ENCODE peak calls at places on chromosomes 3 and 15, in seven cellular contexts. One of them, this sample, is unnamed.

GRCh38 chr15:90914240-90915080 is 11.4 kb downstream of the MAN2A2 start:
- DNase-seq in left ventricle myocardium inferior: no peak
- DNase-seq in omental fat pad: no peak
- DNase-seq in tibial artery: no peak
- DNase-seq in cardiac muscle cell: no peak
- DNase-seq in HCT116: no peak
- DNase-seq in brain microvascular endothelial cell: no peak
- DNase-seq in this sample: no peak

GRCh38 chr15:31270767-31271166 is 55.9 kb upstream of the KLF13 start:
- DNase-seq in omental fat pad: peak
- DNase-seq in left ventricle myocardium inferior: no peak
- DNase-seq in HCT116: no peak
- DNase-seq in cardiac muscle cell: peak
- DNase-seq in brain microvascular endothelial cell: no peak
- DNase-seq in tibial artery: no peak
- DNase-seq in this sample: no peak

GRCh38 chr3:124928333-124929202 is 6.0 kb downstream of the MUC13 start:
- DNase-seq in omental fat pad: peak
- DNase-seq in HCT116: peak
- DNase-seq in left ventricle myocardium inferior: peak
- DNase-seq in tibial artery: peak
- DNase-seq in brain microvascular endothelial cell: peak
- DNase-seq in cardiac muscle cell: peak
- DNase-seq in this sample: peak

GRCh38 chr3:26931891-26932290 is 309.3 kb downstream of the LRRC3B start:
- DNase-seq in left ventricle myocardium inferior: no peak
- DNase-seq in tibial artery: no peak
- DNase-seq in omental fat pad: no peak
- DNase-seq in HCT116: no peak
- DNase-seq in cardiac muscle cell: no peak
- DNase-seq in brain microvascular endothelial cell: no peak
- DNase-seq in this sample: peak

GRCh38 chr3:105334138-105334882 is 32.4 kb upstream of the ALCAM start:
- DNase-seq in cardiac muscle cell: no peak
- DNase-seq in HCT116: no peak
- DNase-seq in left ventricle myocardium inferior: no peak
- DNase-seq in brain microvascular endothelial cell: no peak
- DNase-seq in omental fat pad: no peak
- DNase-seq in tibial artery: no peak
- DNase-seq in this sample: peak

GRCh38 chr15:70535071-70535954 is 228.0 kb downstream of the UACA start:
- DNase-seq in cardiac muscle cell: no peak
- DNase-seq in HCT116: no peak
- DNase-seq in tibial artery: no peak
- DNase-seq in omental fat pad: no peak
- DNase-seq in brain microvascular endothelial cell: no peak
- DNase-seq in left ventricle myocardium inferior: no peak
- DNase-seq in this sample: no peak

GRCh38 chr3:168820748-168821445 is 725.2 kb upstream of the GOLIM4 start:
- DNase-seq in left ventricle myocardium inferior: no peak
- DNase-seq in cardiac muscle cell: no peak
- DNase-seq in HCT116: no peak
- DNase-seq in tibial artery: no peak
- DNase-seq in brain microvascular endothelial cell: no peak
- DNase-seq in omental fat pad: no peak
- DNase-seq in this sample: no peak

GRCh38 chr3:78427303-78427702 is 1340.5 kb downstream of the ROBO1 start:
- DNase-seq in tibial artery: no peak
- DNase-seq in HCT116: no peak
- DNase-seq in cardiac muscle cell: no peak
- DNase-seq in left ventricle myocardium inferior: no peak
- DNase-seq in brain microvascular endothelial cell: no peak
- DNase-seq in omental fat pad: no peak
- DNase-seq in this sample: no peak

GRCh38 chr3:16455001-16455400 is 58.5 kb downstream of the RFTN1 start:
- DNase-seq in HCT116: no peak
- DNase-seq in omental fat pad: no peak
- DNase-seq in brain microvascular endothelial cell: peak
- DNase-seq in cardiac muscle cell: no peak
- DNase-seq in tibial artery: no peak
- DNase-seq in left ventricle myocardium inferior: peak
- DNase-seq in this sample: no peak

GRCh38 chr3:24060055-24060454 is 115.0 kb downstream of the NR1D2 start:
- DNase-seq in HCT116: no peak
- DNase-seq in left ventricle myocardium inferior: no peak
- DNase-seq in omental fat pad: no peak
- DNase-seq in cardiac muscle cell: peak
- DNase-seq in brain microvascular endothelial cell: peak
- DNase-seq in tibial artery: peak
- DNase-seq in this sample: peak

GRCh38 chr3:138081371-138082084 is 33.9 kb downstream of the DZIP1L start:
- DNase-seq in tibial artery: no peak
- DNase-seq in brain microvascular endothelial cell: peak
- DNase-seq in HCT116: no peak
- DNase-seq in cardiac muscle cell: no peak
- DNase-seq in left ventricle myocardium inferior: no peak
- DNase-seq in omental fat pad: no peak
- DNase-seq in this sample: peak

GRCh38 chr15:64566629-64567427 is 106.5 kb downstream of the ZNF609 start:
- DNase-seq in omental fat pad: no peak
- DNase-seq in tibial artery: no peak
- DNase-seq in left ventricle myocardium inferior: no peak
- DNase-seq in HCT116: no peak
- DNase-seq in cardiac muscle cell: peak
- DNase-seq in brain microvascular endothelial cell: no peak
- DNase-seq in this sample: no peak

GRCh38 chr15:29124581-29125381 is 144.8 kb downstream of the NSMCE3 start:
- DNase-seq in brain microvascular endothelial cell: peak
- DNase-seq in omental fat pad: no peak
- DNase-seq in tibial artery: no peak
- DNase-seq in HCT116: peak
- DNase-seq in cardiac muscle cell: no peak
- DNase-seq in left ventricle myocardium inferior: peak
- DNase-seq in this sample: no peak

GRCh38 chr3:141326626-141327025 is 41.7 kb upstream of the ZBTB38 start:
- DNase-seq in HCT116: no peak
- DNase-seq in left ventricle myocardium inferior: no peak
- DNase-seq in omental fat pad: no peak
- DNase-seq in tibial artery: no peak
- DNase-seq in cardiac muscle cell: no peak
- DNase-seq in brain microvascular endothelial cell: no peak
- DNase-seq in this sample: no peak

GRCh38 chr15:80694624-80695098 is 449 bp upstream of the ABHD17C start:
- DNase-seq in HCT116: no peak
- DNase-seq in left ventricle myocardium inferior: peak
- DNase-seq in cardiac muscle cell: peak
- DNase-seq in brain microvascular endothelial cell: peak
- DNase-seq in omental fat pad: no peak
- DNase-seq in tibial artery: no peak
- DNase-seq in this sample: no peak

GRCh38 chr3:33067484-33067883 is 29.5 kb downstream of the GLB1 start:
- DNase-seq in brain microvascular endothelial cell: peak
- DNase-seq in tibial artery: no peak
- DNase-seq in left ventricle myocardium inferior: no peak
- DNase-seq in omental fat pad: no peak
- DNase-seq in cardiac muscle cell: no peak
- DNase-seq in HCT116: peak
- DNase-seq in this sample: no peak

GRCh38 chr3:105614288-105615030 is 247.8 kb downstream of the ALCAM start:
- DNase-seq in tibial artery: no peak
- DNase-seq in brain microvascular endothelial cell: peak
- DNase-seq in left ventricle myocardium inferior: no peak
- DNase-seq in cardiac muscle cell: peak
- DNase-seq in omental fat pad: no peak
- DNase-seq in HCT116: no peak
- DNase-seq in this sample: no peak

GRCh38 chr3:113773381-113773780 is 26.5 kb downstream of the ATP6V1A start:
- DNase-seq in omental fat pad: no peak
- DNase-seq in cardiac muscle cell: no peak
- DNase-seq in brain microvascular endothelial cell: no peak
- DNase-seq in HCT116: no peak
- DNase-seq in left ventricle myocardium inferior: no peak
- DNase-seq in tibial artery: no peak
- DNase-seq in this sample: peak

GRCh38 chr3:48268936-48269551 is 28.1 kb downstream of the ZNF589 start:
- DNase-seq in cardiac muscle cell: no peak
- DNase-seq in brain microvascular endothelial cell: no peak
- DNase-seq in HCT116: no peak
- DNase-seq in tibial artery: no peak
- DNase-seq in left ventricle myocardium inferior: no peak
- DNase-seq in omental fat pad: peak
- DNase-seq in this sample: peak

DNA sequence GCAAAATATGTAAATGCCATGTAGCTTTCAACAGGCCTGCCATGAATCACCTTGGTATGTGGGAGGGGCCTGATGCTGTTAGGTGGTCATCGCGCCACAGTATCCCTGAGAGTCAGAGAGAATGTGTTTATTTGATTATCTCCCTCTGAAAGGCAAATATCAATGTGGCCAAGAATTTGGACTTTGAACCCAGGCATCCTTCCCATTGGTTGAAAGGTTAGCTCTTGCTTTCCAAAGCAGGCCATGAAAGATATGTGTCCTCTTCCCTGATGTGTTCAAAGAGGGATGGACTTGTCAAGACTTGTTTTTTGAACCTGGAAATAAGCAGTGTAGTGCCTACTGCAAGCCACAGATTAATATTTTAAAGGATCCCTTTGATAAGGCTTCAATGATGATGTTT is 36.7 kb downstream of the SRP14 start:
- DNase-seq in HCT116: no peak
- DNase-seq in tibial artery: no peak
- DNase-seq in brain microvascular endothelial cell: peak
- DNase-seq in omental fat pad: no peak
- DNase-seq in left ventricle myocardium inferior: no peak
- DNase-seq in cardiac muscle cell: no peak
- DNase-seq in this sample: peak
- TF ChIP-seq CTCF in HCT116: no peak
- TF ChIP-seq CTCF in tibial artery: no peak
- TF ChIP-seq CTCF in brain microvascular endothelial cell: no peak
- TF ChIP-seq CTCF in omental fat pad: no peak
- TF ChIP-seq CTCF in left ventricle myocardium inferior: no peak
- TF ChIP-seq CTCF in cardiac muscle cell: no peak
- TF ChIP-seq CTCF in this sample: no peak

GRCh38 chr15:53354905-53355304 is 404.6 kb downstream of the WDR72 start:
- DNase-seq in cardiac muscle cell: no peak
- DNase-seq in left ventricle myocardium inferior: no peak
- DNase-seq in omental fat pad: no peak
- DNase-seq in tibial artery: no peak
- DNase-seq in HCT116: no peak
- DNase-seq in brain microvascular endothelial cell: no peak
- DNase-seq in this sample: no peak

GRCh38 chr15:53346583-53346982 is 412.9 kb downstream of the WDR72 start:
- DNase-seq in cardiac muscle cell: no peak
- DNase-seq in omental fat pad: no peak
- DNase-seq in left ventricle myocardium inferior: no peak
- DNase-seq in brain microvascular endothelial cell: no peak
- DNase-seq in tibial artery: no peak
- DNase-seq in HCT116: no peak
- DNase-seq in this sample: no peak

DNA sequence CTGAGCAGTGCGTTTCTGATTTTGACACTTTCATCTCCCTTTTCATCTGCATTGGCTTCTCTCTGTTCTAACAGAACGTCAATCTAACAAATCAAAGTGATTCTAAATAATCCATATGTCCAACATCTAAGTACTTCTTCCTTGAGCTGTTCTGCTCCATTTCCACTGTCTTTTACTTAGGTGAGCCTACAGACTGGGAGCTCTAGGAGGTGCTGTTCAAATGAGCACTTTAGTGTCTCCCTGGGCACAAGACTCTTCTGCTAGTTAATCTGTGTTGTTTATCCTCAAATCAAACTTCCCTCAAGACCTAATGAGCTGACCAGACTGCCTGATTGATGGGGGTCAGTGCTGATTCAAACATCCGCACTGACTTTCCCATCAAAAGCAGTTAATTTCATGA is 408.1 kb downstream of the WDR72 start:
- DNase-seq in tibial artery: no peak
- DNase-seq in left ventricle myocardium inferior: no peak
- DNase-seq in HCT116: peak
- DNase-seq in brain microvascular endothelial cell: no peak
- DNase-seq in omental fat pad: no peak
- DNase-seq in cardiac muscle cell: no peak
- DNase-seq in this sample: no peak
- TF ChIP-seq CTCF in tibial artery: no peak
- TF ChIP-seq CTCF in left ventricle myocardium inferior: no peak
- TF ChIP-seq CTCF in HCT116: peak
- TF ChIP-seq CTCF in brain microvascular endothelial cell: peak
- TF ChIP-seq CTCF in omental fat pad: no peak
- TF ChIP-seq CTCF in cardiac muscle cell: no peak
- TF ChIP-seq CTCF in this sample: no peak

GRCh38 chr3:195897853-195898415 is 10.4 kb downstream of the TNK2 start:
- DNase-seq in omental fat pad: no peak
- DNase-seq in HCT116: no peak
- DNase-seq in left ventricle myocardium inferior: no peak
- DNase-seq in tibial artery: no peak
- DNase-seq in brain microvascular endothelial cell: no peak
- DNase-seq in cardiac muscle cell: no peak
- DNase-seq in this sample: peak
- TF ChIP-seq CTCF in omental fat pad: no peak
- TF ChIP-seq CTCF in HCT116: peak
- TF ChIP-seq CTCF in left ventricle myocardium inferior: no peak
- TF ChIP-seq CTCF in tibial artery: no peak
- TF ChIP-seq CTCF in brain microvascular endothelial cell: no peak
- TF ChIP-seq CTCF in cardiac muscle cell: no peak
- TF ChIP-seq CTCF in this sample: peak

GRCh38 chr15:94843060-94843459 is 611.7 kb downstream of the MCTP2 start:
- DNase-seq in left ventricle myocardium inferior: no peak
- DNase-seq in HCT116: no peak
- DNase-seq in omental fat pad: no peak
- DNase-seq in tibial artery: no peak
- DNase-seq in cardiac muscle cell: no peak
- DNase-seq in brain microvascular endothelial cell: no peak
- DNase-seq in this sample: no peak

GRCh38 chr15:94847325-94847724 is 616.0 kb downstream of the MCTP2 start:
- DNase-seq in tibial artery: no peak
- DNase-seq in left ventricle myocardium inferior: no peak
- DNase-seq in cardiac muscle cell: no peak
- DNase-seq in omental fat pad: no peak
- DNase-seq in HCT116: no peak
- DNase-seq in brain microvascular endothelial cell: no peak
- DNase-seq in this sample: no peak

GRCh38 chr15:94844533-94845390 is 613.4 kb downstream of the MCTP2 start:
- DNase-seq in left ventricle myocardium inferior: peak
- DNase-seq in brain microvascular endothelial cell: peak
- DNase-seq in omental fat pad: no peak
- DNase-seq in tibial artery: peak
- DNase-seq in cardiac muscle cell: peak
- DNase-seq in HCT116: no peak
- DNase-seq in this sample: peak

GRCh38 chr15:94844188-94844532 is 612.8 kb downstream of the MCTP2 start:
- DNase-seq in brain microvascular endothelial cell: no peak
- DNase-seq in left ventricle myocardium inferior: no peak
- DNase-seq in cardiac muscle cell: no peak
- DNase-seq in HCT116: no peak
- DNase-seq in omental fat pad: no peak
- DNase-seq in tibial artery: no peak
- DNase-seq in this sample: no peak

DNA sequence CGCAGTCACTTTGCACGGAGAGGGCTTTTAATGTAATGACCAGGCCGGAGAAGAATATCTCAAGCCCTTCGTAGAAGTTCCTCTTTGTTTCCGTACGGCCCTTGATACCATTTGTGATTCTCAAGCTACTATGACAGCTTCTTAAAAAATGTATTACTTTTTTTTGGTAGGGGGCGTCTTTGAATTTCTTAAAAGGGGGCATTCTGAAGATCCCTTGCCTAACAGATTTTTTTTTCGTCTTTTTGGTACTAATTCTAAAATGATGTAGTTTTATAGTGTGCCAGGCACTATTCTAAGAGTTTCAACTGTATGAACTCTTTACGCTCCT is 614.0 kb downstream of the MCTP2 start:
- DNase-seq in HCT116: no peak
- DNase-seq in tibial artery: no peak
- DNase-seq in brain microvascular endothelial cell: no peak
- DNase-seq in omental fat pad: no peak
- DNase-seq in cardiac muscle cell: no peak
- DNase-seq in left ventricle myocardium inferior: no peak
- DNase-seq in this sample: no peak
- TF ChIP-seq CTCF in HCT116: no peak
- TF ChIP-seq CTCF in tibial artery: no peak
- TF ChIP-seq CTCF in brain microvascular endothelial cell: peak
- TF ChIP-seq CTCF in omental fat pad: no peak
- TF ChIP-seq CTCF in cardiac muscle cell: no peak
- TF ChIP-seq CTCF in left ventricle myocardium inferior: no peak
- TF ChIP-seq CTCF in this sample: no peak